ENCODE peak calls at places on chromosomes 5 and 9, in seven cellular contexts. S is ACHN; H is activated naive CD4-positive, alpha-beta T cell treated with anti-CD3 and anti-CD28 coated beads, Interleukin-2, amount 10 ng/mL, durations not matched to agents 7 days and 5 days; M is lower lobe of right lung; E is GM06990; B is osteocyte; D is activated CD4-positive, alpha-beta memory T cell treated with anti-CD3 and anti-CD28 coated beads, Interleukin-2, amount 10 ng/mL, durations not matched to agents 7 days and 5 days. Z is an unnamed sample.

GRCh38 chr9:121394292-121394691 is 24.2 kb upstream of the STOM start:
- DNase-seq in B (no peak), S (no peak), H (no peak), E (no peak), M (no peak), D (no peak), Z (no peak)

GRCh38 chr5:9112520-9113291 is 433.2 kb downstream of the SEMA5A start:
- DNase-seq in S (no peak), M (no peak), D (no peak), E (no peak), H (no peak), B (no peak), Z (no peak)

GRCh38 chr9:134291961-134292871 is 34.0 kb upstream of the RXRA start:
- DNase-seq in S (no peak), E (no peak), B (no peak), M (peak; percentile 41), H (no peak), D (no peak), Z (no peak)

GRCh38 chr9:35603506-35603985 is 1.5 kb upstream of the TESK1 start:
- DNase-seq in D (no peak), H (peak; percentile 34), M (peak; percentile 66), S (no peak), E (no peak), B (no peak), Z (no peak)

GRCh38 chr9:107638922-107639321 is 149.4 kb upstream of the KLF4 start:
- DNase-seq in E (no peak), M (peak; percentile 60), D (no peak), H (no peak), B (no peak), S (no peak), Z (peak; percentile 22)

GRCh38 chr9:113220467-113221002 is 542 bp downstream of the FKBP15 start:
- DNase-seq in D (peak; percentile 20), S (no peak), B (no peak), H (peak; percentile 22), E (peak; percentile 8), M (no peak), Z (peak; percentile 1)

GRCh38 chr5:135437796-135438560 is 9.2 kb downstream of the DCANP1 start:
- DNase-seq in M (no peak), H (no peak), S (no peak), E (no peak), D (peak; percentile 11), B (peak; percentile 65), Z (peak; percentile 69)

GRCh38 chr9:20048985-20049384 is 260.1 kb upstream of the SLC24A2 start:
- DNase-seq in D (no peak), H (no peak), M (no peak), E (no peak), S (no peak), B (no peak), Z (no peak)

GRCh38 chr9:32161720-32162119 is 222.7 kb upstream of the ACO1 start:
- DNase-seq in M (no peak), H (no peak), E (peak; percentile 11), D (no peak), B (no peak), S (no peak), Z (no peak)

GRCh38 chr5:159549046-159549445 is 218.8 kb upstream of the IL12B start:
- DNase-seq in M (no peak), H (no peak), S (no peak), D (no peak), E (no peak), B (no peak), Z (no peak)

GRCh38 chr5:132480546-132481242 is 9.9 kb downstream of the IRF1 start:
- DNase-seq in H (peak; percentile 26), B (no peak), E (no peak), D (no peak), S (no peak), M (no peak), Z (no peak)

GRCh38 chr5:1481266-1481998 is 36.2 kb upstream of the SLC6A3 start:
- DNase-seq in B (no peak), M (no peak), E (no peak), S (no peak), D (no peak), H (no peak), Z (no peak)

GRCh38 chr5:160270704-160271103 is 41.4 kb downstream of the FABP6 start:
- DNase-seq in D (no peak), E (no peak), H (no peak), B (no peak), M (no peak), S (no peak), Z (no peak)

GRCh38 chr9:122065923-122066629 is 27.0 kb downstream of the TTLL11 start:
- DNase-seq in D (no peak), M (no peak), S (no peak), B (no peak), H (no peak), E (no peak), Z (no peak)

GRCh38 chr5:144144956-144145751 is 25.3 kb downstream of the YIPF5 start:
- DNase-seq in B (no peak), D (no peak), M (no peak), S (no peak), E (no peak), H (no peak), Z (no peak)

GRCh38 chr5:32172908-32173393 is 1.2 kb downstream of the GOLPH3 start:
- DNase-seq in D (no peak), H (no peak), M (no peak), E (no peak), S (no peak), B (no peak), Z (no peak)

GRCh38 chr9:121226186-121226585 is 24.5 kb upstream of the RAB14 start:
- DNase-seq in E (no peak), D (no peak), S (no peak), B (no peak), M (no peak), H (no peak), Z (no peak)

GRCh38 chr5:58871648-58872242 is 288.9 kb downstream of the RAB3C start:
- DNase-seq in E (no peak), B (no peak), D (no peak), H (peak; percentile 42), S (peak; percentile 43), M (no peak), Z (peak; percentile 35)

GRCh38 chr5:104179057-104179456 is 616.5 kb upstream of the NUDT12 start:
- DNase-seq in B (no peak), S (peak; percentile 54), D (no peak), H (no peak), M (no peak), E (no peak), Z (peak; percentile 58)

GRCh38 chr5:140875085-140876065 is at the start of gene PCDHA12:
- DNase-seq in H (no peak), B (no peak), D (no peak), M (no peak), S (no peak), E (no peak), Z (no peak)

GRCh38 chr5:1429501-1429900 is 15.7 kb downstream of the SLC6A3 start:
- DNase-seq in H (no peak), S (no peak), M (no peak), D (no peak), B (no peak), E (no peak), Z (no peak)

GRCh38 chr9:131661954-131662621 is 77.8 kb downstream of the RAPGEF1 start:
- DNase-seq in D (peak; percentile 79), H (peak; percentile 69), E (no peak), S (no peak), M (no peak), B (no peak), Z (no peak)

GRCh38 chr5:72703876-72704275 is 112.6 kb upstream of the TNPO1 start:
- DNase-seq in B (no peak), H (no peak), M (no peak), S (no peak), D (no peak), E (no peak), Z (no peak)

GRCh38 chr5:14880688-14881087 is 9.1 kb upstream of the ANKH start:
- DNase-seq in M (no peak), E (no peak), D (no peak), S (no peak), B (no peak), H (no peak), Z (no peak)

GRCh38 chr9:135693771-135694170 is 5.5 kb downstream of the SOHLH1 start:
- DNase-seq in E (no peak), S (no peak), D (no peak), H (no peak), B (no peak), M (no peak), Z (no peak)

GRCh38 chr9:83715221-83715620 is 7.5 kb upstream of the UBQLN1 start:
- DNase-seq in S (no peak), M (no peak), B (no peak), D (no peak), H (no peak), E (no peak), Z (no peak)

GRCh38 chr9:127955294-127956015 is 17.8 kb upstream of the DPM2 start:
- DNase-seq in M (peak; percentile 82), B (no peak), D (peak; percentile 81), S (peak; percentile 70), H (peak; percentile 83), E (no peak), Z (peak; percentile 95)

GRCh38 chr5:132020568-132021339 is 9.3 kb upstream of the ACSL6 start:
- DNase-seq in H (peak; percentile 46), E (no peak), B (no peak), S (no peak), M (no peak), D (no peak), Z (no peak)

GRCh38 chr9:98809311-98810105 is 2.0 kb downstream of the GALNT12 start:
- DNase-seq in E (no peak), D (no peak), H (no peak), B (no peak), M (no peak), S (no peak), Z (no peak)

GRCh38 chr5:5598547-5599113 is 176.2 kb downstream of the ICE1 start:
- DNase-seq in S (no peak), M (no peak), B (no peak), E (no peak), D (no peak), H (no peak), Z (peak; percentile 19)

GRCh38 chr5:38208782-38209378 is 49.5 kb upstream of the EGFLAM start:
- DNase-seq in H (peak; percentile 26), B (no peak), M (no peak), S (peak; percentile 41), D (no peak), E (no peak), Z (peak; percentile 25)

GRCh38 chr5:1890296-1890695 is 7.6 kb upstream of the IRX4 start:
- DNase-seq in S (no peak), D (no peak), M (peak; percentile 24), B (no peak), H (no peak), E (no peak), Z (no peak)

GRCh38 chr9:123475407-123475806 is 119.4 kb downstream of the CRB2 start:
- DNase-seq in B (no peak), E (no peak), S (no peak), H (no peak), M (no peak), D (no peak), Z (no peak)

GRCh38 chr9:120490888-120491595 is 88.9 kb downstream of the CDK5RAP2 start:
- DNase-seq in H (no peak), B (no peak), S (no peak), M (no peak), D (no peak), E (peak; percentile 9), Z (no peak)

GRCh38 chr5:82975812-82976211 is 101.4 kb downstream of the TMEM167A start:
- DNase-seq in H (no peak), B (no peak), M (no peak), S (no peak), E (no peak), D (no peak), Z (peak; percentile 43)

Z was measured in LoVo.